ENCODE peak calls at places on chromosomes 13 and 19, in ten cellular contexts. K, R, P, M, A, I, B, T, V and J are unnamed samples.

GRCh38 chr13:65789815-65790214 is 1440.3 kb downstream of the PCDH9 start:
- DNase-seq in K (no peak), R (no peak), P (no peak), M (no peak), A (no peak), I (no peak), B (no peak), T (no peak), V (peak), J (no peak)

GRCh38 chr13:46124531-46124966 is 19.7 kb upstream of the CPB2 start:
- DNase-seq in K (no peak), R (no peak), P (no peak), M (peak), A (no peak), I (no peak), B (no peak), T (no peak), V (no peak), J (no peak)

GRCh38 chr13:92537485-92537884 is 689.1 kb upstream of the GPC6 start:
- DNase-seq in K (no peak), R (no peak), P (no peak), M (no peak), A (no peak), I (no peak), B (no peak), T (no peak), V (no peak), J (no peak)

GRCh38 chr19:1170938-1171754 is 2.9 kb downstream of the SBNO2 start:
- DNase-seq in K (no peak), R (no peak), P (no peak), M (peak), A (no peak), I (no peak), B (no peak), T (no peak), V (no peak), J (no peak)

GRCh38 chr19:3313199-3313575 is 53.2 kb upstream of the NFIC start:
- DNase-seq in K (no peak), R (no peak), P (no peak), M (no peak), A (no peak), I (no peak), B (no peak), T (no peak), V (no peak), J (peak)

GRCh38 chr19:5958074-5958850 is 19.7 kb downstream of the RANBP3 start:
- DNase-seq in K (no peak), R (no peak), P (no peak), M (no peak), A (no peak), I (no peak), B (no peak), T (no peak), V (no peak), J (no peak)

GRCh38 chr19:5558101-5558621 is 9.6 kb downstream of the TINCR start:
- DNase-seq in K (no peak), R (no peak), P (no peak), M (no peak), A (no peak), I (no peak), B (no peak), T (no peak), V (no peak), J (no peak)

GRCh38 chr13:98411617-98412310 is 165.1 kb downstream of the STK24 start:
- DNase-seq in K (no peak), R (no peak), P (no peak), M (no peak), A (no peak), I (no peak), B (no peak), T (peak), V (no peak), J (peak)

GRCh38 chr13:73216381-73216831 is 157.6 kb downstream of the KLF5 start:
- DNase-seq in K (peak), R (no peak), P (no peak), M (no peak), A (no peak), I (no peak), B (peak), T (no peak), V (peak), J (no peak)

GRCh38 chr19:6465006-6465405 is 935 bp downstream of the CRB3 start:
- DNase-seq in K (no peak), R (no peak), P (no peak), M (no peak), A (no peak), I (no peak), B (no peak), T (peak), V (no peak), J (no peak)

GRCh38 chr13:110403315-110403714 is 96.2 kb downstream of the COL4A2 start:
- DNase-seq in K (no peak), R (no peak), P (no peak), M (no peak), A (no peak), I (no peak), B (peak), T (no peak), V (no peak), J (no peak)

GRCh38 chr19:18551631-18552030 is 6.0 kb upstream of the KXD1 start:
- DNase-seq in K (no peak), R (no peak), P (no peak), M (no peak), A (no peak), I (no peak), B (no peak), T (no peak), V (no peak), J (no peak)

GRCh38 chr19:14979498-14980255 is at the start of gene SLC1A6:
- DNase-seq in K (no peak), R (no peak), P (no peak), M (no peak), A (no peak), I (no peak), B (no peak), T (no peak), V (no peak), J (no peak)

GRCh38 chr13:36251528-36251927 is 37.2 kb upstream of the SOHLH2 start:
- DNase-seq in K (no peak), R (no peak), P (no peak), M (no peak), A (no peak), I (no peak), B (no peak), T (no peak), V (no peak), J (no peak)

GRCh38 chr13:79318664-79319063 is 87.4 kb downstream of the RBM26 start:
- DNase-seq in K (no peak), R (no peak), P (no peak), M (no peak), A (no peak), I (no peak), B (no peak), T (no peak), V (no peak), J (no peak)

GRCh38 chr13:48304132-48304876 is 753 bp downstream of the RB1 start:
- DNase-seq in K (peak), R (no peak), P (no peak), M (peak), A (peak), I (no peak), B (peak), T (peak), V (no peak), J (peak)

GRCh38 chr13:112234131-112234875 is 141.9 kb upstream of the SPACA7 start:
- DNase-seq in K (no peak), R (no peak), P (no peak), M (no peak), A (no peak), I (no peak), B (no peak), T (no peak), V (no peak), J (no peak)

GRCh38 chr19:50794074-50794777 is 4.0 kb downstream of the ACP4 start:
- DNase-seq in K (no peak), R (no peak), P (no peak), M (no peak), A (no peak), I (no peak), B (no peak), T (peak), V (no peak), J (no peak)

GRCh38 chr13:49667773-49668172 is 23.5 kb downstream of the EBPL start:
- DNase-seq in K (no peak), R (no peak), P (no peak), M (no peak), A (no peak), I (no peak), B (peak), T (no peak), V (no peak), J (no peak)

GRCh38 chr13:42071667-42072419 is 23.4 kb downstream of the DGKH start:
- DNase-seq in K (no peak), R (no peak), P (no peak), M (no peak), A (no peak), I (no peak), B (no peak), T (no peak), V (no peak), J (no peak)

GRCh38 chr19:58046856-58047255 is 12.2 kb upstream of the ZNF135 start:
- DNase-seq in K (no peak), R (no peak), P (no peak), M (no peak), A (no peak), I (no peak), B (no peak), T (no peak), V (no peak), J (no peak)

GRCh38 chr13:24905242-24905641 is 141.3 kb downstream of the RNF17 start:
- DNase-seq in K (peak), R (no peak), P (no peak), M (no peak), A (no peak), I (no peak), B (no peak), T (no peak), V (peak), J (no peak)

GRCh38 chr19:32404939-32405430 is 585 bp upstream of the DPY19L3 start:
- DNase-seq in K (no peak), R (peak), P (no peak), M (peak), A (peak), I (no peak), B (peak), T (peak), V (no peak), J (peak)

GRCh38 chr19:16078759-16079707 is 2.7 kb downstream of the TPM4 start:
- DNase-seq in K (peak), R (peak), P (peak), M (peak), A (peak), I (peak), B (peak), T (peak), V (peak), J (peak)

GRCh38 chr19:40549007-40549708 is 27.5 kb upstream of the SHKBP1 start:
- DNase-seq in K (no peak), R (peak), P (peak), M (no peak), A (peak), I (no peak), B (peak), T (peak), V (no peak), J (peak)

GRCh38 chr13:97945792-97946419 is 7.6 kb upstream of the IPO5 start:
- DNase-seq in K (peak), R (no peak), P (no peak), M (no peak), A (no peak), I (no peak), B (no peak), T (no peak), V (no peak), J (no peak)

GRCh38 chr13:32023096-32023495 is 8.5 kb upstream of the FRY start:
- DNase-seq in K (no peak), R (no peak), P (no peak), M (no peak), A (no peak), I (no peak), B (no peak), T (no peak), V (no peak), J (no peak)

GRCh38 chr19:1468274-1469199 is 10.5 kb downstream of the C19orf25 start:
- DNase-seq in K (no peak), R (no peak), P (no peak), M (no peak), A (no peak), I (no peak), B (peak), T (no peak), V (no peak), J (no peak)

GRCh38 chr19:39145180-39145953 is 19.8 kb downstream of the PAK4 start:
- DNase-seq in K (no peak), R (no peak), P (no peak), M (peak), A (no peak), I (no peak), B (no peak), T (peak), V (no peak), J (peak)

GRCh38 chr13:98105929-98106336 is 37.0 kb upstream of the FARP1 start:
- DNase-seq in K (no peak), R (no peak), P (no peak), M (no peak), A (peak), I (no peak), B (peak), T (no peak), V (no peak), J (peak)

GRCh38 chr13:99407906-99408702 is 93.2 kb upstream of the TM9SF2 start:
- DNase-seq in K (no peak), R (no peak), P (no peak), M (no peak), A (no peak), I (no peak), B (no peak), T (no peak), V (no peak), J (no peak)

GRCh38 chr19:2454199-2454961 is 2.4 kb downstream of the LMNB2 start:
- DNase-seq in K (no peak), R (no peak), P (no peak), M (no peak), A (no peak), I (no peak), B (no peak), T (no peak), V (no peak), J (no peak)

GRCh38 chr13:51370116-51370515 is 30.6 kb downstream of the SERPINE3 start:
- DNase-seq in K (peak), R (no peak), P (no peak), M (no peak), A (no peak), I (no peak), B (peak), T (no peak), V (no peak), J (no peak)

GRCh38 chr13:112690242-112690943 is 555 bp downstream of the ATP11A start:
- DNase-seq in K (no peak), R (no peak), P (no peak), M (peak), A (peak), I (no peak), B (peak), T (peak), V (no peak), J (peak)

GRCh38 chr13:21657538-21657937 is 13.3 kb upstream of the FGF9 start:
- DNase-seq in K (no peak), R (no peak), P (no peak), M (no peak), A (no peak), I (no peak), B (peak), T (no peak), V (no peak), J (no peak)

GRCh38 chr19:45444318-45445041 is 20.8 kb upstream of the ERCC1 start:
- DNase-seq in K (no peak), R (peak), P (peak), M (peak), A (peak), I (peak), B (peak), T (peak), V (no peak), J (peak)

GRCh38 chr19:49956113-49956491 is 4.9 kb downstream of the SIGLEC11 start:
- DNase-seq in K (no peak), R (no peak), P (no peak), M (no peak), A (no peak), I (no peak), B (no peak), T (no peak), V (no peak), J (no peak)